ENCODE peak calls at places on chromosomes 12 and 14, in seven cellular contexts. L is H1, Q is IMR-90, O is mesendoderm, R is H9, Z is mesenchymal stem cell, F is trophoblast cell. M is an unnamed sample.

GRCh38 chr12:24121911-24122310 is 172.4 kb upstream of the SOX5 start:
- DNase-seq in L (no peak), Q (no peak), O (no peak), R (no peak), Z (peak), F (no peak), M (no peak)

GRCh38 chr12:674272-674781 is 11.1 kb upstream of the NINJ2 start:
- DNase-seq in L (no peak), Q (peak), O (no peak), R (no peak), Z (no peak), F (no peak), M (no peak)

GRCh38 chr12:69173358-69173757 is 66.0 kb upstream of the CPSF6 start:
- DNase-seq in L (no peak), Q (no peak), O (no peak), R (no peak), Z (no peak), F (no peak), M (no peak)

GRCh38 chr12:104459556-104459909 is 2.8 kb downstream of the CHST11 start:
- DNase-seq in L (no peak), Q (no peak), O (no peak), R (no peak), Z (peak), F (no peak), M (no peak)

GRCh38 chr12:51905507-51906438 is 1.5 kb upstream of the ACVRL1 start:
- DNase-seq in L (no peak), Q (peak), O (peak), R (no peak), Z (peak), F (peak), M (no peak)

GRCh38 chr14:22981090-22982012 is 1.0 kb downstream of the AJUBA start:
- DNase-seq in L (peak), Q (no peak), O (peak), R (peak), Z (peak), F (peak), M (no peak)

GRCh38 chr14:52031781-52032180 is 37.1 kb downstream of the NID2 start:
- DNase-seq in L (no peak), Q (peak), O (no peak), R (no peak), Z (peak), F (no peak), M (no peak)

GRCh38 chr14:32692441-32692840 is 246.2 kb upstream of the NPAS3 start:
- DNase-seq in L (no peak), Q (no peak), O (no peak), R (no peak), Z (no peak), F (no peak), M (no peak)

GRCh38 chr12:125220404-125221273 is 155.4 kb downstream of the AACS start:
- DNase-seq in L (no peak), Q (no peak), O (peak), R (no peak), Z (no peak), F (no peak), M (no peak)

GRCh38 chr14:68306265-68306933 is 486.5 kb downstream of the ZFP36L1 start:
- DNase-seq in L (no peak), Q (no peak), O (no peak), R (no peak), Z (no peak), F (no peak), M (no peak)

GRCh38 chr14:100067481-100067880 is 2.3 kb downstream of the EVL start:
- DNase-seq in L (no peak), Q (no peak), O (no peak), R (no peak), Z (no peak), F (no peak), M (no peak)

GRCh38 chr12:120950807-120951206 is 27.5 kb upstream of the HNF1A start:
- DNase-seq in L (no peak), Q (no peak), O (no peak), R (no peak), Z (no peak), F (no peak), M (no peak)

GRCh38 chr12:126233625-126234024 is 1168.4 kb downstream of the AACS start:
- DNase-seq in L (no peak), Q (no peak), O (peak), R (peak), Z (no peak), F (no peak), M (no peak)

GRCh38 chr12:19223018-19223417 is 93.5 kb downstream of the PLEKHA5 start:
- DNase-seq in L (no peak), Q (no peak), O (no peak), R (no peak), Z (no peak), F (no peak), M (no peak)

GRCh38 chr14:23894687-23895419 is 58.7 kb upstream of the DHRS4 start:
- DNase-seq in L (no peak), Q (no peak), O (no peak), R (no peak), Z (no peak), F (no peak), M (no peak)

GRCh38 chr12:52022841-52023181 is 16.1 kb downstream of the TAMALIN start:
- DNase-seq in L (no peak), Q (no peak), O (peak), R (peak), Z (no peak), F (no peak), M (no peak)

GRCh38 chr12:108381793-108382436 is 42.8 kb upstream of the CMKLR1 start:
- DNase-seq in L (peak), Q (no peak), O (peak), R (peak), Z (no peak), F (no peak), M (peak)

DNA sequence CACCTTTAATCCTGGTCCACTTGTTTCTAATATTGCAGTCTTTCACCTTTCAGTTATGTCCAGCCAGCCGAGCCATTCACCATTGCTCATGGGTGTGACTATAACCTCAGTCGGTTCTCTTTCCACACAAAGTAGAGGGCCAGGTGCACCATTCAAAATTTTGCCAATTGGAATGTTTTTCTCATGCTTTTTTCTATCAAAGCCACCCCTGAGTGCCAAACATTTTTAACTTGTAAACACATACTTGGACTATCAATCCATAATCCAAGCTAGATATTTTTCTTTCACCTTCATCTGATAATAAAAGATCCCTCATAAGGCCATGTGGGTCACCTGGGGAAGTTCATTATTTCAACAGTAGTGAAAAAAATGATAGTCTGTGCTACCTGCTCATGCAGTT is 52.4 kb downstream of the CCER1 start:
- DNase-seq in L (no peak), Q (no peak), O (no peak), R (no peak), Z (no peak), F (peak), M (no peak)
- H3K18ac ChIP-seq in L (no peak), Q (no peak), O (no peak), R (no peak), Z (no peak), F (no peak), M (no peak)

DNA sequence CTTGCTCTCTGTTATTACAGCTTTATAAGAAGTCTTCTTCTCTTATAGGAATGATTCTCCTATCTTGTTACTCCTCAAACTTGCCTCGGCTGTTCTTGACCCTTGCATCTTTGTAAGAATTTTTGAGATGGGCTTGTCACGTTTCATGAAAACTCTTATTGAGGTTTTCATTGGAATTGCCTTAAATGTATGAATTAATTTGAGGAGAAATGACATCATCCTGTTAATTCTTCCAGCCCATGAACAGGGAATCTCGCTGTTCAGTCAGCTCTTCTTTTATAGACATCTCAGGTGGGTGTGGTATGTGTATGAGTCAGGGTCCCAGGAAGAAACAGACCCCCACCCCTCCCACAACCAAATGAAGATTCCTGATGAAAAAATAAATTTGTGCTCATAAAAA is 107.1 kb upstream of the MYL2 start:
- DNase-seq in L (no peak), Q (no peak), O (no peak), R (no peak), Z (no peak), F (no peak), M (no peak)
- H3K18ac ChIP-seq in L (no peak), Q (no peak), O (no peak), R (no peak), Z (no peak), F (no peak), M (no peak)

GRCh38 chr12:29073631-29074239 is 75.3 kb upstream of the FAR2 start:
- DNase-seq in L (no peak), Q (peak), O (peak), R (no peak), Z (peak), F (peak), M (no peak)

GRCh38 chr12:29070309-29070708 is 78.8 kb upstream of the FAR2 start:
- DNase-seq in L (no peak), Q (no peak), O (no peak), R (no peak), Z (no peak), F (no peak), M (no peak)

GRCh38 chr12:29067430-29067829 is 81.6 kb upstream of the FAR2 start:
- DNase-seq in L (no peak), Q (no peak), O (no peak), R (no peak), Z (no peak), F (no peak), M (no peak)

GRCh38 chr12:29072631-29073030 is 76.4 kb upstream of the FAR2 start:
- DNase-seq in L (no peak), Q (peak), O (no peak), R (no peak), Z (no peak), F (no peak), M (no peak)
- H3K18ac ChIP-seq in L (no peak), Q (no peak), O (no peak), R (no peak), Z (no peak), F (no peak), M (no peak)

DNA sequence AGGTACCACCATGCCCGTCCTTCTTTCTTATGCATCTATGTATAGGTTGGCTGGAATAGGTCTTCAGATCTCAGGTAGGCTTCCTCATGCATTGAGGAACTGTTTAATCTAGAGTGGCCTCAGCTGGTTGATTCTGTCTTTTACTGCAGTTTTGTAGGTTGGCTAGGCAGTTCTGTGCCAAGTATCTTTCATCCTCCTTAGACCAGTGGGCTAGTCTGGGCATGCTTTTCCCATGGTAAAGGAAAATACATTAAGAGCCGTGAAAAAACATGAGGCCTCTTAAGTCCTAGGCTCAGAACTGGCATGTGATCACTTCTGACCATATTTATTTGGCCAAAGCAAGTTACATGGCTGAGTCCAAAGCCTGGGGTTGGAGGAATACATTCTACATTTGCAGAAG is 137.3 kb downstream of the WIF1 start:
- DNase-seq in L (no peak), Q (no peak), O (no peak), R (no peak), Z (no peak), F (no peak), M (no peak)
- H3K18ac ChIP-seq in L (no peak), Q (no peak), O (no peak), R (no peak), Z (no peak), F (no peak), M (no peak)

DNA sequence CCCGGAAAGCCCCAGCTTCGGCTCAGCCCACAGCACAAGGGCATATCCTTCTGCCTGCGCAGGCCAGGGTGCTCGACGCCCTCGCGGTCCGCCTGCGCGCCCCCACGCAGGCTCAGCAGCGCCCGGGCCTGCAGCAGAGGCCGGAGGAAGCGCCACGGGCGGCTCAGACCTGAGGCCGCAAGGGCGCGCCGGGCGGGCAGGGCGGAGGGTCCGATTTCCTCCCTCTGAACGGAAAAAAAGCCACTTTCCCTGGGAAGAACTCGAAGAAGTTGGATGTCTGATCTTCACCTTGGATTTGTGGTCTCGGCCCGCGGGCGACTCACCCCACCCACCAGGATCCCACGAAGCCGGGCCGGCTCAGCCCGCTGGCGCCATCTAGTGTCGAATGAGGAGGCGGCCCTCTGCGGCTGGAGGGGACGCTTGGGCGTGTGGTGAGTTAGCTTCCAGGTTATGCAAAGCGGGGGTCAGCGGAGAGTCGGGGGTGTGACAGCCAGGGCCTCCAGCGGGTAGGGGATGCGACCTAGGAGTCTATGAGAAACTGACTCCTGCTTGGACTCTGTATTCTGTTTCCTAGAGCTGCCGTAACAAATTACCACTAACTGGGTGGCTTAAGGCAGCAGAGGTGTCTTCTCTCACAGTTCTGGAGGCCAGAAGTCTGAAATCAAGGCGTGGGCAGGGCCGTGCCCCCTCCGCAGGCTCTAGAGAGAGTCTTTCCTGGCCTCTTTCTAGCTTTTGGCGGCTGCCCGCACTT is 40.0 kb upstream of the SRSF5 start:
- DNase-seq in L (peak), Q (peak), O (peak), R (peak), Z (peak), F (peak), M (peak)
- H3K18ac ChIP-seq in L (no peak), Q (peak), O (peak), R (no peak), Z (peak), F (no peak), M (peak)

DNA sequence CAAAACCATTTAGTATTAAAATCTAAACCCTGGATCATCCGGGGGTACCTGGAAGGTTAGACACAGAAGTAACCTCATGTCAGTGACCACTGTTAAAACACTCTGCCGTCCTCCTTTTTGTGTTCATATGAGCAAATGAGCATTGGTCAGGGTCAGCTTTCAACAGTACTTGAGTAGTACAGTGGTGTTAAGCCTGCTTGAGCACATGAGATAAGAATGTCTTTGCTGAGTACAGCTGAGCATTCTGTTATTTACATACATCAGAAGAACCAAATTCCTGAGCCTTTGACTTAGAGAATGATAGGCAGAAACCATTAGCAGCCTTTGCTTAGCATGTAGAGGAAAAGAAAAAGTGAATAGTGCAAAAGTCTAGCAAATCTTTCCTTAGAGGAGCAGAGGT is 38.6 kb upstream of the LRTM2 start:
- DNase-seq in L (no peak), Q (peak), O (peak), R (no peak), Z (peak), F (no peak), M (no peak)
- H3K18ac ChIP-seq in L (no peak), Q (no peak), O (peak), R (no peak), Z (no peak), F (no peak), M (no peak)

GRCh38 chr12:56833780-56834179 is 70.7 kb downstream of the HSD17B6 start:
- DNase-seq in L (no peak), Q (no peak), O (no peak), R (no peak), Z (no peak), F (peak), M (no peak)
- H3K18ac ChIP-seq in L (no peak), Q (no peak), O (no peak), R (no peak), Z (no peak), F (no peak), M (no peak)

GRCh38 chr12:11130382-11130781 is 4.1 kb downstream of the TAS2R30 start:
- DNase-seq in L (no peak), Q (no peak), O (no peak), R (no peak), Z (no peak), F (no peak), M (no peak)
- H3K18ac ChIP-seq in L (no peak), Q (no peak), O (no peak), R (no peak), Z (no peak), F (no peak), M (no peak)

GRCh38 chr14:30680036-30680435 is 57.9 kb downstream of the SCFD1 start:
- DNase-seq in L (no peak), Q (no peak), O (no peak), R (no peak), Z (no peak), F (no peak), M (no peak)

GRCh38 chr14:30679032-30679431 is 56.9 kb downstream of the SCFD1 start:
- DNase-seq in L (no peak), Q (no peak), O (no peak), R (no peak), Z (no peak), F (no peak), M (no peak)

GRCh38 chr14:30681752-30682355 is 59.7 kb downstream of the SCFD1 start:
- DNase-seq in L (no peak), Q (peak), O (peak), R (no peak), Z (peak), F (no peak), M (no peak)
- H3K18ac ChIP-seq in L (no peak), Q (no peak), O (no peak), R (no peak), Z (no peak), F (no peak), M (no peak)

M was measured in neuronal stem cell.